ENCODE peak calls at places on chromosomes 5 and 9, in ten cellular contexts. One of them, this sample, is unnamed.

GRCh38 chr9:126638571-126639132 is 24.9 kb downstream of the LMX1B start:
- DNase-seq in dorsolateral prefrontal cortex: no peak
- DNase-seq in foreskin fibroblast: no peak
- DNase-seq in AG09309: no peak
- DNase-seq in right cardiac atrium: no peak
- DNase-seq in GM23248: peak
- DNase-seq in pancreas: no peak
- DNase-seq in fibroblast of pulmonary artery: no peak
- DNase-seq in astrocyte of the cerebellum: no peak
- DNase-seq in cardiac fibroblast: no peak
- DNase-seq in this sample: no peak

GRCh38 chr5:172107606-172108005 is 80.4 kb downstream of the STK10 start:
- DNase-seq in astrocyte of the cerebellum: peak
- DNase-seq in AG09309: peak
- DNase-seq in cardiac fibroblast: peak
- DNase-seq in fibroblast of pulmonary artery: peak
- DNase-seq in dorsolateral prefrontal cortex: no peak
- DNase-seq in foreskin fibroblast: peak
- DNase-seq in GM23248: peak
- DNase-seq in pancreas: peak
- DNase-seq in right cardiac atrium: no peak
- DNase-seq in this sample: no peak

GRCh38 chr9:116750543-116750942 is 63.4 kb downstream of the TRIM32 start:
- DNase-seq in right cardiac atrium: no peak
- DNase-seq in foreskin fibroblast: no peak
- DNase-seq in GM23248: no peak
- DNase-seq in fibroblast of pulmonary artery: no peak
- DNase-seq in dorsolateral prefrontal cortex: no peak
- DNase-seq in astrocyte of the cerebellum: no peak
- DNase-seq in pancreas: no peak
- DNase-seq in AG09309: no peak
- DNase-seq in cardiac fibroblast: no peak
- DNase-seq in this sample: no peak

GRCh38 chr9:21294325-21294724 is 10.8 kb downstream of the IFNA5 start:
- DNase-seq in dorsolateral prefrontal cortex: no peak
- DNase-seq in fibroblast of pulmonary artery: peak
- DNase-seq in astrocyte of the cerebellum: no peak
- DNase-seq in pancreas: no peak
- DNase-seq in foreskin fibroblast: peak
- DNase-seq in GM23248: peak
- DNase-seq in cardiac fibroblast: no peak
- DNase-seq in right cardiac atrium: no peak
- DNase-seq in AG09309: no peak
- DNase-seq in this sample: no peak

GRCh38 chr5:92561362-92562006 is 1019.5 kb downstream of the NR2F1-AS1 start:
- DNase-seq in dorsolateral prefrontal cortex: no peak
- DNase-seq in right cardiac atrium: no peak
- DNase-seq in cardiac fibroblast: no peak
- DNase-seq in astrocyte of the cerebellum: no peak
- DNase-seq in fibroblast of pulmonary artery: no peak
- DNase-seq in GM23248: peak
- DNase-seq in AG09309: no peak
- DNase-seq in foreskin fibroblast: no peak
- DNase-seq in pancreas: no peak
- DNase-seq in this sample: no peak

GRCh38 chr5:86631165-86631564 is 13.4 kb downstream of the COX7C start:
- DNase-seq in foreskin fibroblast: no peak
- DNase-seq in cardiac fibroblast: no peak
- DNase-seq in astrocyte of the cerebellum: no peak
- DNase-seq in AG09309: no peak
- DNase-seq in right cardiac atrium: no peak
- DNase-seq in fibroblast of pulmonary artery: no peak
- DNase-seq in dorsolateral prefrontal cortex: no peak
- DNase-seq in pancreas: no peak
- DNase-seq in GM23248: no peak
- DNase-seq in this sample: no peak

GRCh38 chr5:180647941-180648500 is 1.4 kb downstream of the FLT4 start:
- DNase-seq in GM23248: no peak
- DNase-seq in right cardiac atrium: no peak
- DNase-seq in fibroblast of pulmonary artery: no peak
- DNase-seq in astrocyte of the cerebellum: no peak
- DNase-seq in cardiac fibroblast: no peak
- DNase-seq in dorsolateral prefrontal cortex: no peak
- DNase-seq in AG09309: no peak
- DNase-seq in pancreas: no peak
- DNase-seq in foreskin fibroblast: no peak
- DNase-seq in this sample: no peak

GRCh38 chr5:43634621-43635020 is 31.6 kb downstream of the NNT start:
- DNase-seq in GM23248: no peak
- DNase-seq in pancreas: no peak
- DNase-seq in dorsolateral prefrontal cortex: no peak
- DNase-seq in fibroblast of pulmonary artery: no peak
- DNase-seq in foreskin fibroblast: no peak
- DNase-seq in cardiac fibroblast: no peak
- DNase-seq in astrocyte of the cerebellum: no peak
- DNase-seq in right cardiac atrium: no peak
- DNase-seq in AG09309: no peak
- DNase-seq in this sample: no peak

GRCh38 chr5:132259061-132259851 is 1.8 kb downstream of the PDLIM4 start:
- DNase-seq in AG09309: peak
- DNase-seq in fibroblast of pulmonary artery: peak
- DNase-seq in cardiac fibroblast: peak
- DNase-seq in astrocyte of the cerebellum: peak
- DNase-seq in pancreas: peak
- DNase-seq in right cardiac atrium: peak
- DNase-seq in dorsolateral prefrontal cortex: peak
- DNase-seq in foreskin fibroblast: peak
- DNase-seq in GM23248: peak
- DNase-seq in this sample: peak
- H3K4me3 ChIP-seq in AG09309: peak
- H3K4me3 ChIP-seq in fibroblast of pulmonary artery: peak
- H3K4me3 ChIP-seq in cardiac fibroblast: peak
- H3K4me3 ChIP-seq in astrocyte of the cerebellum: peak
- H3K4me3 ChIP-seq in pancreas: no peak
- H3K4me3 ChIP-seq in right cardiac atrium: peak
- H3K4me3 ChIP-seq in dorsolateral prefrontal cortex: peak
- H3K4me3 ChIP-seq in foreskin fibroblast: peak
- H3K4me3 ChIP-seq in GM23248: peak
- H3K4me3 ChIP-seq in this sample: no peak

GRCh38 chr5:150413176-150413901 is 629 bp upstream of the CD74 start:
- DNase-seq in cardiac fibroblast: no peak
- DNase-seq in dorsolateral prefrontal cortex: no peak
- DNase-seq in pancreas: no peak
- DNase-seq in astrocyte of the cerebellum: no peak
- DNase-seq in right cardiac atrium: no peak
- DNase-seq in GM23248: no peak
- DNase-seq in fibroblast of pulmonary artery: no peak
- DNase-seq in AG09309: no peak
- DNase-seq in foreskin fibroblast: no peak
- DNase-seq in this sample: no peak

GRCh38 chr5:150409638-150410523 is 2.8 kb downstream of the CD74 start:
- DNase-seq in GM23248: peak
- DNase-seq in astrocyte of the cerebellum: peak
- DNase-seq in fibroblast of pulmonary artery: peak
- DNase-seq in dorsolateral prefrontal cortex: peak
- DNase-seq in AG09309: peak
- DNase-seq in pancreas: no peak
- DNase-seq in cardiac fibroblast: peak
- DNase-seq in foreskin fibroblast: peak
- DNase-seq in right cardiac atrium: peak
- DNase-seq in this sample: peak

GRCh38 chr5:150411245-150411979 is 1.3 kb downstream of the CD74 start:
- DNase-seq in right cardiac atrium: peak
- DNase-seq in cardiac fibroblast: no peak
- DNase-seq in astrocyte of the cerebellum: no peak
- DNase-seq in pancreas: no peak
- DNase-seq in AG09309: no peak
- DNase-seq in fibroblast of pulmonary artery: peak
- DNase-seq in dorsolateral prefrontal cortex: no peak
- DNase-seq in GM23248: peak
- DNase-seq in foreskin fibroblast: no peak
- DNase-seq in this sample: peak

GRCh38 chr5:150410524-150411244 is 2.0 kb downstream of the CD74 start:
- DNase-seq in pancreas: no peak
- DNase-seq in dorsolateral prefrontal cortex: peak
- DNase-seq in astrocyte of the cerebellum: peak
- DNase-seq in right cardiac atrium: peak
- DNase-seq in fibroblast of pulmonary artery: peak
- DNase-seq in AG09309: peak
- DNase-seq in GM23248: peak
- DNase-seq in foreskin fibroblast: peak
- DNase-seq in cardiac fibroblast: peak
- DNase-seq in this sample: peak

DNA sequence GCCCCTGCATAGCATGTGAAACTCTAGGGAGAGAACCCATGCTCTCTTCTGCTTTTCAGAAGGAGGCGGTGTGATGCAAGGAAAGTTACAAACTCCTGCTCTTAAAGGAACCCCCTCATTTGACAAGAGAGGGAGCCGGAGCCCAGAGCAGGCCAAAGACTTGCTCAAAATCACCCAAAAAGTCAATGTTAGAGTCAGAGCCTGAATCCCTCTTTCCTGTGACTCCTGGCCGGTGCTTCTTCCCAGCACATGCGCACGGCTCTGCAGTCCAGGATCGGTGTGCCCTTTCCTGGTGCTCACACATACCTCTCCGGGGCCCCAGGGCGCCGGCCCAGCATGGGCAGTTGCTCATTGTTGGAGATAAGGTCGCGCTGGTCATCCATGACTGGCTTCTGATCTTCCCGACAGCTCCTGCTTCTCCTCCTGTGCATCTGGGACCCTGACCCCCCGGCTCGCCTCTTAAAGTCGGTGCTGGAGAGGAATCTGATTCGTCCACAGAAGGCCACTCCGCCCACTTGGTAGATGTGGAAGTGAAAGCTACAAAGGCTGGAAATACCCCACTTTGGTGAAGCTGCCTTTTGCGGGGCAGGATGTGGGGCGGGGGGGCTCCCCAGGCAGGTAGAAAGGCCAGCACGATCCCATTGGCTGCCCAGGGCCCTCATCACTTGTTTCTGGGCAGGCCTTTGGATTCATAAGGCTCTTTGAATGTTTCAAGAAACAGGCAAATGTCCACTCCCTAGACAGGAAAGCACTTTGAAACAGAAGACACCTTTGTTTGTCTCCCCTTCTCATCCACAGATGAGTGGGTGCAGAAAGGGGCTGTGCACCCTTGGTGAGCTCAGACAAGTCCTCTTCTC is at the start of gene CD74:
- DNase-seq in right cardiac atrium: peak
- DNase-seq in cardiac fibroblast: peak
- DNase-seq in AG09309: no peak
- DNase-seq in fibroblast of pulmonary artery: peak
- DNase-seq in pancreas: peak
- DNase-seq in GM23248: peak
- DNase-seq in foreskin fibroblast: no peak
- DNase-seq in dorsolateral prefrontal cortex: peak
- DNase-seq in astrocyte of the cerebellum: peak
- DNase-seq in this sample: peak
- H3K4me3 ChIP-seq in right cardiac atrium: peak
- H3K4me3 ChIP-seq in cardiac fibroblast: no peak
- H3K4me3 ChIP-seq in AG09309: no peak
- H3K4me3 ChIP-seq in fibroblast of pulmonary artery: no peak
- H3K4me3 ChIP-seq in pancreas: peak
- H3K4me3 ChIP-seq in GM23248: no peak
- H3K4me3 ChIP-seq in foreskin fibroblast: no peak
- H3K4me3 ChIP-seq in dorsolateral prefrontal cortex: peak
- H3K4me3 ChIP-seq in astrocyte of the cerebellum: no peak
- H3K4me3 ChIP-seq in this sample: peak

GRCh38 chr5:141973871-141974595 is 5.1 kb downstream of the RNF14 start:
- DNase-seq in dorsolateral prefrontal cortex: no peak
- DNase-seq in right cardiac atrium: no peak
- DNase-seq in pancreas: no peak
- DNase-seq in astrocyte of the cerebellum: no peak
- DNase-seq in foreskin fibroblast: peak
- DNase-seq in cardiac fibroblast: peak
- DNase-seq in fibroblast of pulmonary artery: peak
- DNase-seq in GM23248: peak
- DNase-seq in AG09309: no peak
- DNase-seq in this sample: no peak

GRCh38 chr5:141966275-141966962 is 2.5 kb upstream of the RNF14 start:
- DNase-seq in right cardiac atrium: no peak
- DNase-seq in GM23248: no peak
- DNase-seq in fibroblast of pulmonary artery: no peak
- DNase-seq in astrocyte of the cerebellum: no peak
- DNase-seq in dorsolateral prefrontal cortex: no peak
- DNase-seq in AG09309: no peak
- DNase-seq in foreskin fibroblast: no peak
- DNase-seq in pancreas: no peak
- DNase-seq in cardiac fibroblast: no peak
- DNase-seq in this sample: no peak

GRCh38 chr5:141966963-141967333 is 2.0 kb upstream of the RNF14 start:
- DNase-seq in dorsolateral prefrontal cortex: no peak
- DNase-seq in cardiac fibroblast: no peak
- DNase-seq in right cardiac atrium: no peak
- DNase-seq in pancreas: no peak
- DNase-seq in GM23248: no peak
- DNase-seq in fibroblast of pulmonary artery: no peak
- DNase-seq in foreskin fibroblast: no peak
- DNase-seq in AG09309: no peak
- DNase-seq in astrocyte of the cerebellum: no peak
- DNase-seq in this sample: no peak

GRCh38 chr5:141968914-141969608 is at the start of gene RNF14:
- DNase-seq in right cardiac atrium: peak
- DNase-seq in fibroblast of pulmonary artery: peak
- DNase-seq in foreskin fibroblast: peak
- DNase-seq in GM23248: peak
- DNase-seq in astrocyte of the cerebellum: peak
- DNase-seq in pancreas: peak
- DNase-seq in cardiac fibroblast: peak
- DNase-seq in AG09309: peak
- DNase-seq in dorsolateral prefrontal cortex: peak
- DNase-seq in this sample: peak

DNA sequence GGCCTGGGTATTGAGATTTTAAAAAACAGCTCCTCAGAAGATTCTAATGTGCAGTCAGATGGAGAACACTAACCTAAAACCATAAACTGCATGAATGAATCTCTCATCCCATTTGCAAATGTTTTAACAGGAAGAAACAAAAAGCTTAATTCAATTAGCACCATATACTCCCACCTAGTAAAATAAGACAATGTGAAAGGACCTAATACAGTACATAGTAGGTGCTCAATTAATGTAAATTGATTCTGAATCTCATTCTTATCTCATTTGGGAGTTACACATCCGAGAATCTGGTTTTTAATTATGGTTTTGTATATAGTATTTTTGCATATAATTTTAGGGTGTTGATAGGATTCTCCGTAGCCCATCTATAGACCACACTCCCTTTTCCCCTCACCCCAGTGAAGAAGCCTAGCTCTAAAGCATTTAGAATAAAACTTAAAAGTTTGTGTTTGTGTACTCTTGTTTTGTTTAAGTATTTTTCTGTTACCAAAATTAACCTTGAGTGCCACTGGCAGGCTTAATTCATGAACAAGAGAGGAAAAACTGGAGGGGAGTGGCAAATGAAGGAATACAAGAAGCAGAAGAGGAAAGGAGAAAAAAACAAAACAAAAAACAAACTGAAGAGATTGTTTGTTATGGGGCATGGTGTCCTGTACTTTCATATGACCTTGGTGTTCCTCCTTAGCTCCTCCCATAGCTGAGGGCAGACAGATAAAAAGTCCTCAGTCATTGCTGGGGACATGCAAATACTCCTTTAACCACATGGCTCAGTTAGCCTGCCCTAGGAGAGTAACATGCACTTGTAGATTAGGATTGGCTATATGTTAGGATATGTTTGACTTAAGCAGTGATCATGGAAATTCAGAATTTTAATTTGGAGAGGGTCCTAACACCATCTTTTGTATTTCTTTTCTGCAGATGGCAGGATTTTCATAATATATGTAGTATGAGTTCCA is 1.2 kb downstream of the RNF14 start:
- DNase-seq in dorsolateral prefrontal cortex: no peak
- DNase-seq in AG09309: no peak
- DNase-seq in right cardiac atrium: no peak
- DNase-seq in foreskin fibroblast: no peak
- DNase-seq in pancreas: no peak
- DNase-seq in fibroblast of pulmonary artery: no peak
- DNase-seq in cardiac fibroblast: peak
- DNase-seq in astrocyte of the cerebellum: no peak
- DNase-seq in GM23248: peak
- DNase-seq in this sample: no peak
- H3K4me3 ChIP-seq in dorsolateral prefrontal cortex: peak
- H3K4me3 ChIP-seq in AG09309: peak
- H3K4me3 ChIP-seq in right cardiac atrium: peak
- H3K4me3 ChIP-seq in foreskin fibroblast: peak
- H3K4me3 ChIP-seq in pancreas: peak
- H3K4me3 ChIP-seq in fibroblast of pulmonary artery: peak
- H3K4me3 ChIP-seq in cardiac fibroblast: peak
- H3K4me3 ChIP-seq in astrocyte of the cerebellum: peak
- H3K4me3 ChIP-seq in GM23248: peak
- H3K4me3 ChIP-seq in this sample: peak

GRCh38 chr9:115391166-115391825 is 273.3 kb upstream of the TNC start:
- DNase-seq in fibroblast of pulmonary artery: no peak
- DNase-seq in GM23248: peak
- DNase-seq in AG09309: no peak
- DNase-seq in dorsolateral prefrontal cortex: no peak
- DNase-seq in pancreas: no peak
- DNase-seq in cardiac fibroblast: no peak
- DNase-seq in foreskin fibroblast: peak
- DNase-seq in astrocyte of the cerebellum: no peak
- DNase-seq in right cardiac atrium: no peak
- DNase-seq in this sample: no peak
- H3K4me3 ChIP-seq in fibroblast of pulmonary artery: no peak
- H3K4me3 ChIP-seq in GM23248: no peak
- H3K4me3 ChIP-seq in AG09309: no peak
- H3K4me3 ChIP-seq in dorsolateral prefrontal cortex: no peak
- H3K4me3 ChIP-seq in pancreas: no peak
- H3K4me3 ChIP-seq in cardiac fibroblast: no peak
- H3K4me3 ChIP-seq in foreskin fibroblast: no peak
- H3K4me3 ChIP-seq in astrocyte of the cerebellum: no peak
- H3K4me3 ChIP-seq in right cardiac atrium: no peak
- H3K4me3 ChIP-seq in this sample: no peak